ENCODE peak calls at places on chromosomes 1 and 21, in four cellular contexts. Y, P, U and F are unnamed samples.

GRCh38 chr1:244381887-244382565 is 69.7 kb downstream of the ADSS2 start:
- DNase-seq in Y (no peak), P (peak), U (no peak), F (no peak)

GRCh38 chr21:34009193-34009592 is 64.2 kb upstream of the MRPS6 start:
- DNase-seq in U (no peak), Y (no peak), P (no peak), F (no peak)

GRCh38 chr1:245999697-246000637 is 507.1 kb downstream of the SMYD3 start:
- DNase-seq in Y (no peak), P (no peak), U (no peak), F (no peak)

GRCh38 chr1:50497007-50497406 is 73.8 kb upstream of the DMRTA2 start:
- DNase-seq in Y (no peak), U (no peak), P (no peak), F (no peak)

GRCh38 chr1:110032327-110032726 is 2.1 kb upstream of the STRIP1 start:
- DNase-seq in Y (no peak), P (no peak), U (no peak), F (no peak)

GRCh38 chr1:39080884-39081265 is 54.7 kb downstream of the NDUFS5 start:
- DNase-seq in Y (no peak), P (no peak), U (no peak), F (no peak)

GRCh38 chr1:36523850-36524249 is 41.1 kb upstream of the CSF3R start:
- DNase-seq in P (no peak), Y (no peak), U (no peak), F (no peak)

GRCh38 chr1:76547916-76548315 is 319.4 kb upstream of the ST6GALNAC5 start:
- DNase-seq in U (no peak), P (no peak), Y (no peak), F (no peak)

GRCh38 chr21:45182958-45183357 is 104.7 kb downstream of the POFUT2 start:
- DNase-seq in Y (no peak), P (peak), U (no peak), F (no peak)